ENCODE peak calls at places on chromosomes 1 and 21, in four cellular contexts. Y, P, U and J are unnamed samples.

GRCh38 chr1:160726114-160726497 is 12.9 kb upstream of the SLAMF7 start:
- DNase-seq in Y (no peak), U (no peak), P (peak), J (no peak)

GRCh38 chr1:73801912-73802429 is 396.0 kb downstream of the LRRIQ3 start:
- DNase-seq in U (no peak), Y (no peak), P (no peak), J (no peak)

GRCh38 chr1:58821309-58821708 is 37.5 kb upstream of the JUN start:
- DNase-seq in Y (no peak), U (no peak), P (no peak), J (no peak)

GRCh38 chr21:41216486-41216885 is 48.5 kb downstream of the BACE2 start:
- DNase-seq in Y (no peak), P (peak), U (no peak), J (no peak)

GRCh38 chr1:171257207-171258052 is 9.1 kb downstream of the FMO1 start:
- DNase-seq in U (peak), P (peak), Y (no peak), J (peak)

GRCh38 chr1:77536813-77537212 is 145.6 kb downstream of the ZZZ3 start:
- DNase-seq in Y (no peak), P (peak), U (no peak), J (peak)

GRCh38 chr1:82625562-82625961 is 824.8 kb downstream of the ADGRL2 start:
- DNase-seq in P (no peak), U (no peak), Y (no peak), J (no peak)

GRCh38 chr21:36209626-36210171 is 53.1 kb downstream of the DOP1B start:
- DNase-seq in Y (peak), U (no peak), P (peak), J (peak)

GRCh38 chr1:229430761-229431269 is 3.1 kb downstream of the ACTA1 start:
- DNase-seq in Y (peak), P (peak), U (no peak), J (no peak)

GRCh38 chr1:85850238-85850637 is 142.0 kb upstream of the ZNHIT6 start:
- DNase-seq in U (no peak), Y (no peak), P (peak), J (peak)

GRCh38 chr1:229464672-229465071 is 30.8 kb upstream of the ACTA1 start:
- DNase-seq in Y (no peak), U (no peak), P (no peak), J (no peak)

GRCh38 chr21:45154511-45155508 is 80.4 kb downstream of the ADARB1 start:
- DNase-seq in Y (no peak), P (peak), U (peak), J (peak)

GRCh38 chr1:58035523-58035922 is 511.0 kb downstream of the OMA1 start:
- DNase-seq in U (no peak), Y (no peak), P (peak), J (peak)

GRCh38 chr1:88935522-88936222 is 44.3 kb upstream of the GTF2B start:
- DNase-seq in Y (no peak), U (no peak), P (peak), J (peak)
- TF ChIP-seq CTCF in Y (peak), U (no peak), P (peak), J (peak)

DNA sequence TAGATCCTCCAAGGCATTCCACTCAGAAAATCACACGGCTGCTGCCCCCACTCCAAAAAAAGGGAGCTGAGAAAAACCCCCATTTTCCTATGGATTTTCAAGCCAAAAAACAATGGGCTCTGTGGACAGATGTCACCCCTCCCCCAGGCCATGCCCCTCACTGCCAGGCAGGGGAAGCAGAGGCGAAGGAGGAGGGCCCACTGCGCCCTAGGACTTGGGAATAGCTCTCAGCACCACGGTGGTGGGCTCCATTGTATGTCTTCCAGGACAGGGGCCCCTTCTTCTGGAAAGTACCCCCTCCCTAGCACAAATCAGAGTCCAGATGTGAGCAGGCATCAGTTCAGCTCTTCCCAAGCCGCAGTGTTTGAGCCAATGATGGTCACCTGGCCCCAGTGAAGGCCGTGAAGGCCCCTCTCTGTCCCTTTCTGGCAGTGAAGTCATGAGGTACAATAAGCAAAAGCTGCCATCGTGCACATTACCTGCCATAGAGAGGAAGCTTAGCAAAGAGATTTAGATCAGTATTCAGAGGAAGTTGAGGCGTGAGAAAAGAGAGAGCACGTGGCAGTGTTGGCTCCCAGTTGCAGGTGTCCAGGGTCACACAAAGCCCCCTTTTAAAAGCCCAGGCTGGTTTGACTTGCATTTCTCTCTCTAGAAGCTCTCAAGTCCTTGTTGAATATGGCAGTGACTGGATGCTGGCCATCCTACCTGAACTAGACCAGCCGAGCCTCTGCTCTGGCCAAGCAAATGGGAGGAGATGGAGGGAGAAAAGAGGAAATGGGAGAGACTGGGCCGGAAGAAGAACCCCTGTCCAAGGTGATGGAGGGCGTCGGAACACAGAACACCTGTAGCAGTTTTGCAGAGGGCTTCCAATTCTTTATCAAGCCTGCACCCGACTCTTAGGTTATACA is 149.1 kb downstream of the TOMM20 start:
- DNase-seq in Y (no peak), P (no peak), U (peak), J (no peak)
- H3K4me3 ChIP-seq in Y (no peak), P (no peak), U (no peak), J (no peak)

GRCh38 chr21:25199944-25200343 is 407.3 kb downstream of the MRPL39 start:
- DNase-seq in P (no peak), U (no peak), Y (no peak), J (no peak)
- TF ChIP-seq CTCF in P (no peak), U (no peak), Y (no peak), J (no peak)

DNA sequence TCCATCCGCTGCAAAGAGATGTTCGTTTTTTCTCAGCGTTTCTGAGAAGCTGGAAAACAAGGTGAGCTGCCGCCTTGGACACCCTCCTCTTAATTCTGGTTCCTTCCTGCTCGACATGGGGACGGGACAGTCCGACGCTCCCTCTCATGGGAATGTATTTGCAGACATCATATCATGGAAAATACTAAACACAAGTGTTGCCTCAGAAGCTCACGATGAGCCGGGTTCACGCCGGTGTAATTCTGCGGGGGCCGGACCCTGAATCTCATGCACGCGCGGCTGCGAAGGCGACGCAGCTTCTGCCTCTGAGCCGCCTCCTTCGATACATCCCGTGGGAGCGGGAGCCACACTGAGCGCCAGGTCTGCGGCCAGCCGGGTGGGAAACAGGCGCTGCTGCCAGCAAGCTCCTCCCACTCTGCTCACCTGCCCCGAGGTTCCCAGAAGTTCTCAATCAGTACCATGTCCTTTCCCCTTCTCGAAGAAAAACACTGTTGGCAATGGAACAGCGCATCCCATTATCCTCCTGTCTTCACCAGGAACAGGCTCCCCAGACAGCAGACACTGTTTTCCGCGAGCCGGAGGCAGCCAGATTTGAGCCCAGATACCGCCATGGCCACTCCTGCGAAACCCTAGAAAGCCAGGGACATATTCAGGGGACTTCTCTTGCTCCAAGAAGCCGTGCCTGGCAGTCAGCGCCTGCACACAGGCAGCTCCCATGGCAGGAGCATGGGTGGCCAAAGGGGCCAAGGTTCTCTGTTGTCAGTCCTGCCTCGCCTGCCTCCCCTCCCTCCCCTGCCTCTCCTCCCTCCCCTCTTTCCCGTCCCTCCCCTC is 98.0 kb downstream of the WDR4 start:
- DNase-seq in U (no peak), P (peak), Y (peak), J (no peak)
- H3K4me3 ChIP-seq in U (peak), P (peak), Y (peak), J (no peak)